ENCODE peak calls at places on chromosomes 11 and 22, in ten cellular contexts. S is NCI-H345; N is mesendoderm; W is RPMI7951; E is SK-N-MC; Y is left ventricle myocardium superior; H is GM12865; A is activated CD8-positive, alpha-beta memory T cell treated with anti-CD3 and anti-CD28 coated beads for 1 hour; T is H7; P is MM.1S. G is an unnamed sample.

GRCh38 chr22:19195796-19196731 is 17.5 kb upstream of the SLC25A1 start:
- DNase-seq in S (no peak), N (no peak), W (no peak), E (no peak), Y (no peak), H (peak; percentile 40), A (no peak), T (peak; percentile 34), P (no peak), G (no peak)

GRCh38 chr22:24178502-24179440 is 2.5 kb upstream of the SUSD2 start:
- DNase-seq in S (no peak), N (peak; percentile 66), W (no peak), E (no peak), Y (peak; percentile 27), H (peak; percentile 20), A (no peak), T (peak; percentile 87), P (no peak), G (no peak)

GRCh38 chr11:2724653-2725366 is 25.0 kb upstream of the KCNQ1OT1 start:
- DNase-seq in S (no peak), N (no peak), W (no peak), E (no peak), Y (peak; percentile 76), H (no peak), A (no peak), T (no peak), P (no peak), G (no peak)

GRCh38 chr22:31339148-31339832 is 6.9 kb downstream of the PATZ1 start:
- DNase-seq in S (no peak), N (no peak), W (no peak), E (no peak), Y (no peak), H (no peak), A (no peak), T (no peak), P (no peak), G (no peak)

GRCh38 chr22:27948569-27948968 is 29.5 kb upstream of the PITPNB start:
- DNase-seq in S (no peak), N (no peak), W (no peak), E (no peak), Y (no peak), H (no peak), A (no peak), T (no peak), P (no peak), G (no peak)

GRCh38 chr11:78973833-78974232 is 399.2 kb upstream of the NARS2 start:
- DNase-seq in S (no peak), N (no peak), W (no peak), E (no peak), Y (no peak), H (no peak), A (no peak), T (peak; percentile 36), P (no peak), G (no peak)

GRCh38 chr11:14335712-14336111 is 23.3 kb downstream of the RRAS2 start:
- DNase-seq in S (no peak), N (no peak), W (no peak), E (no peak), Y (no peak), H (no peak), A (no peak), T (no peak), P (no peak), G (no peak)

GRCh38 chr11:110833033-110833484 is 120.8 kb upstream of the ARHGAP20 start:
- DNase-seq in S (no peak), N (no peak), W (no peak), E (no peak), Y (no peak), H (no peak), A (no peak), T (no peak), P (no peak), G (no peak)

GRCh38 chr11:116927163-116927772 is 89.8 kb upstream of the APOA1 start:
- DNase-seq in S (no peak), N (no peak), W (peak; percentile 9), E (no peak), Y (no peak), H (peak; percentile 58), A (no peak), T (no peak), P (no peak), G (no peak)

GRCh38 chr11:110097459-110098012 is 4.3 kb downstream of the ZC3H12C start:
- DNase-seq in S (no peak), N (no peak), W (peak; percentile 21), E (no peak), Y (no peak), H (no peak), A (no peak), T (no peak), P (no peak), G (no peak)

GRCh38 chr22:36194971-36195370 is 6.6 kb downstream of the APOL4 start:
- DNase-seq in S (peak; percentile 27), N (peak; percentile 91), W (peak; percentile 70), E (no peak), Y (peak; percentile 56), H (peak; percentile 56), A (no peak), T (peak; percentile 60), P (peak; percentile 54), G (no peak)

G was measured in stimulated activated effector memory CD8-positive, alpha-beta T cell treated with anti-CD3 and anti-CD28 coated beads, Interleukin-12 subunit alpha, Interleukin-12 subunit beta, amount 100 ng/mL, for 72 hours.